ENCODE peak calls at places on chromosome 7, in ten cellular contexts. Y is cardiac muscle cell; M is IMR-90; L is pancreas; X is neural progenitor cell; A is psoas muscle; B is lower lobe of right lung; C is heart right ventricle; H is mesendoderm; U is CD8-positive, alpha-beta T cell. R is an unnamed sample. For H3K36me3 and H3K4me1, the result is how much of the 10 kb centered on the place peaks cover.

GRCh38 chr7:71285614-71286013 is 153.7 kb downstream of the GALNT17 start:
- DNase-seq in Y (no peak), M (no peak), L (no peak), X (no peak), A (no peak), B (no peak), C (no peak), H (no peak), U (no peak), R (no peak)

GRCh38 chr7:47371733-47372368 is 210.1 kb downstream of the TNS3 start:
- DNase-seq in Y (peak), M (peak), L (peak), X (no peak), A (peak), B (peak), C (peak), H (peak), U (no peak), R (peak)

GRCh38 chr7:45680776-45681175 is 106.6 kb downstream of the ADCY1 start:
- DNase-seq in Y (no peak), M (no peak), L (no peak), X (no peak), A (no peak), B (no peak), C (no peak), H (no peak), U (no peak), R (no peak)

GRCh38 chr7:150904342-150904909 is 52.1 kb downstream of the AOC1 start:
- DNase-seq in Y (no peak), M (no peak), L (no peak), X (no peak), A (no peak), B (no peak), C (no peak), H (no peak), U (no peak), R (no peak)

GRCh38 chr7:55363386-55364170 is 1.6 kb upstream of the LANCL2 start:
- DNase-seq in Y (no peak), M (no peak), L (no peak), X (no peak), A (no peak), B (no peak), C (no peak), H (no peak), U (no peak), R (no peak)

GRCh38 chr7:158645842-158646241 is 58.2 kb upstream of the PTPRN2 start:
- DNase-seq in Y (no peak), M (no peak), L (no peak), X (no peak), A (no peak), B (no peak), C (no peak), H (no peak), U (no peak), R (no peak)

GRCh38 chr7:115005241-115005640 is 83.3 kb downstream of the MDFIC start:
- DNase-seq in Y (no peak), M (no peak), L (no peak), X (no peak), A (no peak), B (no peak), C (no peak), H (no peak), U (no peak), R (no peak)

GRCh38 chr7:32846630-32847225 is 44.8 kb downstream of the KBTBD2 start:
- DNase-seq in Y (peak), M (peak), L (peak), X (peak), A (peak), B (peak), C (peak), H (peak), U (peak), R (peak)

GRCh38 chr7:17042211-17042610 is 160.4 kb upstream of the AGR3 start:
- DNase-seq in Y (no peak), M (no peak), L (no peak), X (no peak), A (no peak), B (no peak), C (no peak), H (no peak), U (no peak), R (peak)

GRCh38 chr7:65304175-65304574 is 69.5 kb upstream of the ZNF92 start:
- DNase-seq in Y (no peak), M (no peak), L (no peak), X (no peak), A (no peak), B (no peak), C (no peak), H (no peak), U (no peak), R (no peak)

GRCh38 chr7:55074008-55074499 is 55.2 kb downstream of the EGFR start:
- DNase-seq in Y (peak), M (peak), L (no peak), X (no peak), A (peak), B (peak), C (no peak), H (peak), U (peak), R (peak)

GRCh38 chr7:29486191-29486700 is 77.4 kb upstream of the PRR15 start:
- DNase-seq in Y (no peak), M (no peak), L (no peak), X (no peak), A (no peak), B (no peak), C (no peak), H (no peak), U (no peak), R (no peak)

DNA sequence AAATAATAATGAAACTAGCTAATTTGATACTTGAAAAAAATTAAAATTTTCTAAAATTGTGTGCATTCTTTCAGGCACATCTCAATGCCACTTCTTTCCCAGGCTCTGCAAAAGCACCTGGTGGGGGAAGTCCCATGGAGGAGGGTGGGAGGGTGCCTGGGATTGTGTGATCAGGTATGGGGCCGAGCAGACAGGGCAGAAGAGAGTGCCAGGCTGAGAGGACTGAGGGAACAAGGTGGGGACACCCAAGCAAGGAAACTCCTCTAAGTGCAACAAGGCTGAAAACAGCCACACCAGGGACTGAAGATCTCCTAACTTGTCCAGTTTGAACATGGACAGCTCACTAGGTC is 13.8 kb downstream of the PARP12 start:
- DNase-seq in Y (no peak), M (no peak), L (no peak), X (no peak), A (no peak), B (no peak), C (no peak), H (no peak), U (no peak), R (no peak)
- H3K36me3 ChIP-seq in Y (under half), M (under half), L (under half), X (under half), A (under half), B (under half), C (under half), H (under half), U (under half), R (under half)

GRCh38 chr7:4436361-4436899 is 245.7 kb upstream of the FOXK1 start:
- DNase-seq in Y (no peak), M (no peak), L (no peak), X (no peak), A (no peak), B (no peak), C (no peak), H (no peak), U (no peak), R (no peak)

GRCh38 chr7:4438723-4439245 is 243.3 kb upstream of the FOXK1 start:
- DNase-seq in Y (no peak), M (no peak), L (no peak), X (no peak), A (no peak), B (no peak), C (no peak), H (no peak), U (no peak), R (no peak)

GRCh38 chr7:4434306-4434705 is 247.8 kb upstream of the FOXK1 start:
- DNase-seq in Y (no peak), M (no peak), L (no peak), X (no peak), A (no peak), B (no peak), C (no peak), H (no peak), U (no peak), R (no peak)

GRCh38 chr7:4436936-4437335 is 245.2 kb upstream of the FOXK1 start:
- DNase-seq in Y (no peak), M (no peak), L (no peak), X (no peak), A (no peak), B (no peak), C (no peak), H (no peak), U (no peak), R (no peak)

GRCh38 chr7:4439444-4439843 is 242.7 kb upstream of the FOXK1 start:
- DNase-seq in Y (no peak), M (no peak), L (no peak), X (no peak), A (no peak), B (no peak), C (no peak), H (no peak), U (no peak), R (no peak)
- H3K27ac ChIP-seq in Y (no peak), M (no peak), L (no peak), X (no peak), A (no peak), B (no peak), C (no peak), H (no peak), U (no peak), R (no peak)

DNA sequence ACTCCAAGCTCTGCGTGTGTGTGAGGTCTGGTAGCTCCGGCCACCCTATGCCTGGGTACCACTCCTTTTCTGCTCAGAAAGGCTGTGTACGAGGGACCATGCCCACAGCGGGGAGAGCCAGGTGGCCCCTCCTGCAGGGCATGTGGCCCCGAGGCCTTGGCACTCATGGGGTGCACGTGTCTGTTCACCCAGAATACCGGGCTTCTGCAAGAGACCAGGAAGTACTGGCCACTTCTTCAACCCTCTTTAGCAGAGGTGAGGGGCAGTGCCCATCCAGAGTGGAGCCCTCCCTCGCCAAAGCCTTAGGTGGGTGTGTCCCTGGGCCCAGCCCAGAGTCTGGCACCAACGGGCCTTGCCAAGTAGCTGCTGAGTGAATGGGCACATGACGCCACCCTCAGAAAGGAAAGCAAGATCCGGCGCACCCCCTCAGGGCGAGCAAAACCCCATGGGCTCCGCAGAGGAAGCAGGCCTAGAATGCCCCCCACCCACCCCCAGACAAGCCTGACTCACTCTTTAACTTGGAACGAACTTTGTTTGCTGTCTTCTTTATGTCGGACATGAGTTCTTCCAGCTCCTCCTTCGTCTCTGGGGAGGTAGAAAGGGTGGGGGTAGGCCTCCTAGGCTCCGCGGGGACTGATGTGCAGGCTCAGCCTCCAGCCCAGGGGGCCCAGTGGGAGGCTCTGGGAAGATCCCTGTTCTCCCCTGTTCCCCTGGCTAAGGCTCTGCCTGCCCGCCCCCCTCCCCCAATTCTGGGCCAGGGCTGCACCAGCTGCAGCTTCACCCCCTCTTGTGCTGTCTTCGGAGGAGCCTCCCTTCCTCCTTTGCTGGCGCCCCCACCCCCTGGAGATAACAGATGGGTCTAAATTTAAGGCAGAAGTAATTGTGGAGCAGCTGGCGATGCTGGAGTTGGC is 14.6 kb downstream of the STX1A start:
- DNase-seq in Y (peak), M (peak), L (no peak), X (no peak), A (no peak), B (peak), C (no peak), H (no peak), U (no peak), R (no peak)
- H3K4me1 ChIP-seq in Y (under half), M (under half), L (under half), X (under half), A (under half), B (under half), C (under half), H (under half), U (under half), R (under half)

DNA sequence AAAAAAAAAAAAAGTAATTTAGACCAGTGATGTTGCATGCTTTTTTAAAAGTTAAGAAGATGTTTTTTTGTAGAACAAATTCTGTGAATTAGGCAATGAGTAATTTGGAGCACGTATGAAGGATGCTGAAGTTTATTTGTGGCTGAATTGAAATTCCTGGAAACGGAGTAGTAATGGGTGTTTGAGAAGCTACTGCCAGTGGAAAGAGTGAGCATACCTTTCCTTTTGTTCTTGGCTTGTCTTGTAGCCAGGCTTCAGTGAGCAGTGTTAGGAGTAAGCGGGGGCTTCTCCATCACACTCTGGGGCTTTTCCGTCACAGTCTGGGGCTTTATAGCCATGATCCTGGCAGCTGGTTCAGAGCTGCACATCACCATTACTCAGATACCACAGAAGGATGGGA is 32.3 kb downstream of the GARS1 start:
- DNase-seq in Y (no peak), M (peak), L (no peak), X (no peak), A (no peak), B (no peak), C (no peak), H (no peak), U (no peak), R (no peak)
- H3K36me3 ChIP-seq in Y (half or more), M (under half), L (under half), X (under half), A (under half), B (half or more), C (under half), H (under half), U (under half), R (half or more)

R was measured in SJSA1.